ENCODE peak calls at places on chromosomes 2 and 18, in seven cellular contexts. D is Panc1, C is HCT116, T is K562, X is H1, I is HepG2, V is GM12878. Q is an unnamed sample.

GRCh38 chr2:96808176-96808837 is 7.8 kb upstream of the CNNM3 start:
- DNase-seq in D (no peak), C (no peak), T (no peak), X (no peak), I (no peak), V (no peak), Q (no peak)

GRCh38 chr2:125455110-125455509 is 1200.8 kb upstream of the GYPC start:
- DNase-seq in D (no peak), C (no peak), T (no peak), X (no peak), I (no peak), V (no peak), Q (no peak)

GRCh38 chr2:167292430-167293171 is 404.3 kb downstream of the XIRP2 start:
- DNase-seq in D (peak; percentile 59), C (peak; percentile 52), T (peak; percentile 76), X (peak; percentile 87), I (peak; percentile 64), V (no peak), Q (peak; percentile 96)

GRCh38 chr18:57859314-57859713 is 56.2 kb upstream of the ATP8B1 start:
- DNase-seq in D (no peak), C (peak; percentile 32), T (peak; percentile 26), X (no peak), I (peak; percentile 44), V (no peak), Q (no peak)

GRCh38 chr2:33013684-33014110 is 66.9 kb downstream of the LTBP1 start:
- DNase-seq in D (no peak), C (no peak), T (no peak), X (no peak), I (no peak), V (no peak), Q (no peak)

GRCh38 chr2:102418421-102418961 is 4.5 kb upstream of the IL18RAP start:
- DNase-seq in D (no peak), C (no peak), T (peak; percentile 69), X (no peak), I (no peak), V (no peak), Q (no peak)

GRCh38 chr18:44709297-44710117 is 28.8 kb downstream of the SETBP1 start:
- DNase-seq in D (no peak), C (no peak), T (no peak), X (no peak), I (no peak), V (peak; percentile 71), Q (no peak)

GRCh38 chr2:201182650-201183372 is at the start of gene CASP10:
- DNase-seq in D (no peak), C (peak; percentile 53), T (peak; percentile 83), X (no peak), I (peak; percentile 94), V (peak; percentile 77), Q (no peak)

GRCh38 chr2:98936133-98936916 is at the start of gene CRACDL:
- DNase-seq in D (no peak), C (no peak), T (no peak), X (no peak), I (no peak), V (no peak), Q (peak; percentile 84)

GRCh38 chr2:148130571-148130970 is 109.7 kb downstream of the MBD5 start:
- DNase-seq in D (no peak), C (no peak), T (no peak), X (no peak), I (peak; percentile 34), V (no peak), Q (no peak)

GRCh38 chr2:176574415-176575236 is 305.4 kb downstream of the MTX2 start:
- DNase-seq in D (no peak), C (no peak), T (no peak), X (no peak), I (no peak), V (no peak), Q (peak; percentile 59)

GRCh38 chr2:72024451-72025175 is 123.0 kb downstream of the CYP26B1 start:
- DNase-seq in D (no peak), C (no peak), T (no peak), X (no peak), I (no peak), V (no peak), Q (no peak)

GRCh38 chr2:185208261-185208660 is 530.3 kb upstream of the FSIP2 start:
- DNase-seq in D (no peak), C (peak; percentile 45), T (peak; percentile 6), X (peak; percentile 23), I (peak; percentile 60), V (no peak), Q (peak; percentile 21)

GRCh38 chr2:67528320-67528719 is 131.2 kb downstream of the ETAA1 start:
- DNase-seq in D (no peak), C (no peak), T (no peak), X (no peak), I (no peak), V (no peak), Q (no peak)

GRCh38 chr18:68429809-68430208 is 285.1 kb downstream of the TMX3 start:
- DNase-seq in D (no peak), C (no peak), T (no peak), X (no peak), I (no peak), V (no peak), Q (no peak)

GRCh38 chr2:32067549-32067948 is 4.2 kb downstream of the SPAST start:
- DNase-seq in D (no peak), C (no peak), T (no peak), X (no peak), I (no peak), V (no peak), Q (no peak)

GRCh38 chr18:23703057-23703986 is 14.1 kb downstream of the LAMA3 start:
- DNase-seq in D (peak; percentile 50), C (peak; percentile 71), T (peak; percentile 39), X (no peak), I (peak; percentile 50), V (no peak), Q (peak; percentile 67)

GRCh38 chr2:85078536-85078935 is 54.7 kb upstream of the TCF7L1 start:
- DNase-seq in D (no peak), C (no peak), T (no peak), X (no peak), I (no peak), V (no peak), Q (no peak)

GRCh38 chr2:191521608-191522208 is 156.2 kb upstream of the NABP1 start:
- DNase-seq in D (peak; percentile 51), C (peak; percentile 26), T (peak; percentile 7), X (no peak), I (peak; percentile 40), V (no peak), Q (peak; percentile 46)

GRCh38 chr2:46601328-46601963 is 122.1 kb downstream of the TMEM247 start:
- DNase-seq in D (no peak), C (no peak), T (no peak), X (no peak), I (no peak), V (no peak), Q (peak; percentile 19)

DNA sequence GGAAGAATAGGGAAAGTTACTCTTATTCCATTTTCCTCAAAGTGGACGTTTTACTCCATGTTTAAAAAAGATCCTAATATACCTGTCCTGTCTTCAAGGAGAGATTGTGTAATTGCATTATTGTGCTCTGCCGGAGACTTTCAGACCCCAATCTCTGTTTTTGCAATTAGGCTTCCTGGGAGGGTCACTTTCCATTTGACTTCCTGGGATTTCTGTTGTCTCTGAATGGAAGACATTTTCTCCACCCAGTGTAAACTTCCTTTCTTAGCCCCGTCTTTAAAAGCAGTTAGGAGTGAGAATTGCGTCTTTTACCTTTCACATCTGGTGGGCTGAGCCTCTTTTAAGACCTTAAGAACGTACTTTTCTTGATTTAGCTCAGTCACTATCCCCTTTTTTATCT is 63.0 kb downstream of the ZNF532 start:
- DNase-seq in D (no peak), C (no peak), T (no peak), X (no peak), I (no peak), V (no peak), Q (no peak)
- TF ChIP-seq SIN3A in D (no peak), C (no peak), T (no peak), X (no peak), I (no peak), V (no peak), Q (no peak)

DNA sequence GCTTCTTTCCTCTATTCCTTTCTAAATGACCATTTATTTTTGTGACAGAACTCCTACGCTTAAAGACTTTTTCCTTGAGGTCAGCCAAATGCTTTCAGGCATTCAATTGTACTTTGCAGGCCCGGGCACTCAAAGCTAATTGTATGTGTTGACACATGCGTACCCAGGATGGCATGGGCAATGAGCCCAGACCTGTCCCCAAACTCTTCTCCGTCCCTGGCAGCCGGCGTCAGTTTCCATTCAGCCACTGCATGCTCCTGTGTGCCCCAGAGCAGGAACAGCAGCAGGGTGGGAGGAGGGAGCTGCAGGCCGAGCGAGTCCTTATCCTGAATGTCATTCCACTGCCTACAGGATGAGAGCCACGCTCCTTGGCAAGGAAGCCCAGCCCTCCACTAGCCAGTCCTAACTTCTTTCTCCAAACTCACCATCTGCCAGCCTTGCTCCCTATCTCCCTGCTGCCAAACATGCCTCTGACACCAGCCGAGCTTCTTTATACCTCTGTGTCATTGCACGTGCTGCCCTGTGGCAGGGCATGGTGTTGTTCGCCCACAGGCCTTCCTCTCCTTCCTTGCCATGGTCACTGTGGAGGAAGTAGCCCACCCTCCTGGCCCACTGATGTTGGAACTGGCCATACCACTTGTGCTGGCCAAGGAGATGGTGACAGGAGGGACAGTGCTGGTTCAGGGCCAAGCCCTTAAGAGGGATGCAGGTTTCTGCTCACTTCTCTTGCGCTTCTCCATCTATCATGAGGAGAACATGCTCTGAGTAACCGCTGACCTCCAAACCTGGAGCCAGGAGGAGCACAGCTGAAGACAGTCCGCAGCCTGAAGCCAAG is 116.9 kb upstream of the FHL2 start:
- DNase-seq in D (no peak), C (no peak), T (no peak), X (no peak), I (no peak), V (no peak), Q (no peak)
- TF ChIP-seq SIN3A in D (no peak), C (no peak), T (no peak), X (no peak), I (no peak), V (no peak), Q (no peak)

DNA sequence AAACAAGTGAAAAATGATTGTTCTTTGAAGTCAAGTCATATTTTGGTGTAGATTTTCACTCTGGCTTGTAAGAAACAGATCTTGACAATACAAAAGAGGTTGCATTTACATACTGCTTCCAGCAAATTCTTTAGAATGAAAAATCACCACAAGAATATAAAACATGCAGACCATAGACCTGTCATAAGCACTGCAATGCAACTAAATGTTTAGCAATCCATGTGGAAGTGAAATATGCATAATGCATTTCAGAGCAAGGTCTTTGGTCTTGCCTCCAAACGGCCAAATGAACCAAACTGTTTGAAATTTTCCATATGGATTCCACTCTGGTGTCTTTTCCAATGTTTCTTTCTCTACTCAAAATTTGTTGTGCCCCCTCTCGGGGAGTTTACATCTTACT is 271.0 kb upstream of the CDH20 start:
- DNase-seq in D (no peak), C (no peak), T (no peak), X (no peak), I (no peak), V (no peak), Q (no peak)
- TF ChIP-seq SIN3A in D (no peak), C (no peak), T (no peak), X (no peak), I (no peak), V (no peak), Q (no peak)

DNA sequence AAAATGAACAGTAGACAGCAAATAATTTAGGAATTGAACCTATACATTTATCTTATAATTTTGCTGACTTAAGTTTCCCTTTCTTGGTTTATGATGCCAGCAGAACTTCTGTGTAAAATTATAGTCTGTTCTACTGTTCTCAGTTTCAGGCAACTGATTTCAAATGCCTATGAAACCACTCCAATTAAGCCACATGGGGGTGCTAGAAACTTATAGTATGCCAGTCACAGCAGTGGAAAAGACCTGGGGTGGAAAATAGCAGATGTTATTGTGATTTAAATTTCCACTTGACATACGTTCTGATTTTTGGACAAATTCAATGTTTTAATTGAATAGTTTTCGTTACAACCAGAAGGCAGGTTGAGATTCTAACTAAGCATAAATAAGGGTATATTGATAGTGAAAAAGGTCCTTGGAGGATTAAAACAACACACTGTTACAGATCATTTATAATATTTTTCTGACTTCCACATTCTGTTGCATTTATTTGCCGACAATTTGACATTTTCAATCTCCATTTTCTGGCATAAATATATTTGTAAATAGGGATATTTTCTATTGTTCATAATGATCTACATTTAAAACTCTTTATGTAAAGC is 61.4 kb downstream of the CPS1 start:
- DNase-seq in D (peak; percentile 13), C (peak; percentile 12), T (peak; percentile 9), X (no peak), I (peak; percentile 64), V (no peak), Q (peak; percentile 55)
- TF ChIP-seq SIN3A in D (no peak), C (no peak), T (no peak), X (no peak), I (no peak), V (no peak), Q (no peak)

Q was measured in SK-N-SH.